ENCODE peak calls at places on chromosome 19, in six cellular contexts. W is cardiac muscle cell; C is CD4-positive, CD25-positive, alpha-beta regulatory T cell; A is neural progenitor cell; Z is heart left ventricle; H is uterus. T is an unnamed sample.

GRCh38 chr19:31132753-31133110 is 216.5 kb downstream of the TSHZ3 start:
- DNase-seq in C (no peak), Z (no peak), A (no peak), W (no peak), H (no peak), T (no peak)

GRCh38 chr19:18156841-18157464 is 4.0 kb downstream of the PIK3R2 start:
- DNase-seq in H (peak; percentile 86), W (peak; percentile 96), Z (peak; percentile 91), A (no peak), C (no peak), T (peak; percentile 87)

GRCh38 chr19:49335784-49336481 is 727 bp downstream of the CD37 start:
- DNase-seq in C (peak; percentile 37), Z (peak; percentile 3), W (no peak), H (no peak), A (no peak), T (no peak)

GRCh38 chr19:19956431-19957075 is 55.8 kb downstream of the ZNF93 start:
- DNase-seq in Z (no peak), W (no peak), C (no peak), H (no peak), A (peak; percentile 87), T (no peak)

GRCh38 chr19:43105496-43105895 is 23.0 kb upstream of the PSG2 start:
- DNase-seq in C (no peak), H (no peak), W (no peak), A (no peak), Z (no peak), T (no peak)

GRCh38 chr19:41903161-41903953 is 20.4 kb downstream of the ARHGEF1 start:
- DNase-seq in H (no peak), C (no peak), W (no peak), Z (no peak), A (no peak), T (no peak)

GRCh38 chr19:33754361-33754760 is 42.3 kb upstream of the KCTD15 start:
- DNase-seq in W (no peak), Z (no peak), A (no peak), C (no peak), H (no peak), T (no peak)

GRCh38 chr19:18478545-18479311 is 40.8 kb upstream of the ISYNA1 start:
- DNase-seq in W (peak; percentile 92), C (no peak), H (peak; percentile 78), Z (peak; percentile 81), A (no peak), T (peak; percentile 94)

GRCh38 chr19:38862321-38863059 is 12.7 kb upstream of the HNRNPL start:
- DNase-seq in A (peak; percentile 1), C (no peak), W (peak; percentile 47), Z (peak; percentile 58), H (peak; percentile 72), T (no peak)

GRCh38 chr19:246551-246950 is 44.7 kb downstream of the PLPP2 start:
- DNase-seq in Z (no peak), A (no peak), W (no peak), C (no peak), H (no peak), T (no peak)

GRCh38 chr19:6773323-6773931 is 919 bp downstream of the VAV1 start:
- DNase-seq in Z (no peak), C (peak; percentile 39), W (no peak), H (no peak), A (no peak), T (no peak)

GRCh38 chr19:39078436-39079200 is 5.5 kb upstream of the ACP7 start:
- DNase-seq in Z (no peak), H (no peak), W (peak; percentile 91), A (no peak), C (no peak), T (no peak)

GRCh38 chr19:39254539-39255345 is 6.1 kb upstream of the IFNL4 start:
- DNase-seq in H (no peak), C (no peak), A (no peak), Z (no peak), W (no peak), T (no peak)

GRCh38 chr19:11482384-11483050 is 1.7 kb upstream of the ELAVL3 start:
- DNase-seq in Z (peak; percentile 85), C (peak; percentile 85), H (peak; percentile 76), A (peak; percentile 91), W (peak; percentile 92), T (peak; percentile 87)

GRCh38 chr19:42279902-42280760 is 11.1 kb downstream of the CIC start:
- DNase-seq in Z (peak; percentile 94), W (peak; percentile 94), H (peak; percentile 94), A (peak; percentile 94), C (peak; percentile 87), T (peak; percentile 96)

GRCh38 chr19:35345671-35346111 is 2.0 kb upstream of the FFAR1 start:
- DNase-seq in H (no peak), C (no peak), W (no peak), A (no peak), Z (no peak), T (peak; percentile 31)

GRCh38 chr19:33437351-33438015 is 64.0 kb downstream of the CEBPG start:
- DNase-seq in H (no peak), C (no peak), Z (no peak), W (no peak), A (no peak), T (no peak)

GRCh38 chr19:5250127-5250659 is 90.4 kb downstream of the PTPRS start:
- DNase-seq in Z (peak; percentile 73), W (no peak), A (no peak), C (no peak), H (peak; percentile 27), T (no peak)

GRCh38 chr19:35100588-35101533 is 14.8 kb upstream of the FXYD3 start:
- DNase-seq in H (no peak), W (no peak), Z (no peak), A (no peak), C (no peak), T (no peak)

GRCh38 chr19:3075605-3076431 is 13.5 kb upstream of the TLE5 start:
- DNase-seq in C (peak; percentile 73), W (peak; percentile 43), Z (peak; percentile 52), A (peak; percentile 74), H (peak; percentile 65), T (no peak)

GRCh38 chr19:49335071-49335783 is at the start of gene CD37:
- DNase-seq in A (no peak), W (no peak), C (peak; percentile 64), H (no peak), Z (peak; percentile 28), T (no peak)

DNA sequence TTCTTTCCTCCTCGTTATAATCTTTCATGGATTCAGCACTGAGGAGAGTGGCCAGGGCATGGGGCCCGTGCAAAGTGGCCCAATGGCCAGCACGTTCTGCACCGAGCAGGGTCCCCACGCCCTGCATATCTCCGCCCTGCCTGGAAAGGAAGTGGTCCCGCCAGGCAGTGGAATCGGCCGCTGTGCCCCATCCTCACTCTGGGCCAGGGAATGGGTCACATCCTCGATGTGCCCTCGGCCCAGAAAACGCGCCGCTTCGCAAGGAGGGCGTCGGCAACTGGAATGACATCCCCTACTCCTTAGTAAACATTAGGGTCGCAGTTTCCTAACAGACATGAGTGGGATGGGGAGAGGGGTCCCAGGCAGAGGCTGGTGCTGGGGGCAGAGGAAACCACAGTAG is 90.7 kb downstream of the ZNF254 start:
- DNase-seq in W (no peak), Z (no peak), A (no peak), C (no peak), H (no peak), T (no peak)
- H3K27ac ChIP-seq in W (no peak overlapping the region), Z (no peak overlapping the region), A (no peak overlapping the region), C (no peak overlapping the region), H (no peak overlapping the region), T (no peak overlapping the region)

GRCh38 chr19:55406091-55406868 is 1.3 kb downstream of the UBE2S start:
- DNase-seq in H (no peak), Z (no peak), C (no peak), W (no peak), A (no peak), T (no peak)

GRCh38 chr19:55407625-55408319 is at the start of gene UBE2S:
- DNase-seq in H (peak; percentile 98), C (peak; percentile 98), A (peak; percentile 99), W (peak; percentile 100), Z (peak; percentile 99), T (peak; percentile 100)

GRCh38 chr19:55408320-55408836 is 790 bp upstream of the UBE2S start:
- DNase-seq in Z (no peak), A (no peak), C (no peak), W (no peak), H (no peak), T (no peak)

GRCh38 chr19:55406869-55407624 is 541 bp downstream of the UBE2S start:
- DNase-seq in H (no peak), A (peak; percentile 42), C (no peak), Z (no peak), W (peak; percentile 53), T (peak; percentile 77)

GRCh38 chr19:55405638-55406037 is 1.9 kb downstream of the UBE2S start:
- DNase-seq in W (no peak), Z (no peak), H (no peak), A (no peak), C (no peak), T (no peak)
- H3K27ac ChIP-seq in W (no peak overlapping the region), Z (no peak overlapping the region), H (no peak overlapping the region), A (no peak overlapping the region), C (no peak overlapping the region), T (no peak overlapping the region)

DNA sequence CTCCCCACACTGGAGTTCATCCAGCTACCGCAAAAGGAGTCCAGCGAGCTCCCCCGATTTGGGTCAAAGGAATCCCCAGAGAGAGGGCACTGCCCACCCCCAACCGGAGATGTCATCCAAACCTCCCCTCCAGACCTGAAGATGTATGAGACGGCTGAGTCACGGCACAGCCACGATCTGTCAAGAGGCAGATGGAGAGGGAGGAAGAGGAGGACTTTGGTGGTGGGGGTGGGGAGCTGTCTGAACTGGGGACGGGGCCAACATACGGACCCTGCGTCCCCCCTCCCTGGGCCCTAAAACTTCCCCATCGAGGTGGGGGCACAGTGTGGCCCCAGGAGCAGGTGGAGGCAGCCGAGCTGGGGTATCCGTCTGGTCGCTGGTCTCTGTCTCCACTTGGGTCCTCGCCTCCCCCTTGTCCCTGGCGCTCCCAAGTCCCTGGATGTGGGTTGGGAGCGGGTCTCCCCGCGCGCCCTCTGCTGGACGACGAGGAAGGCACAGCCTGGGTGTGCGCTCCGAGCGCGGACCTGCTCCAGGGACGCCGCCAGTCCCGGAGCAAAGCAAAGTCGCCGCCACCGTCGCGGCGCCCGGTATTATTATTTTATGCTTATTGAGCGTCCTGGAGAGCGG is 3.8 kb downstream of the PDE4A start:
- DNase-seq in Z (peak; percentile 83), A (peak; percentile 90), C (peak; percentile 61), H (peak; percentile 78), W (peak; percentile 77), T (no peak)
- H3K27ac ChIP-seq in Z (no peak overlapping the region), A (no peak overlapping the region), C (peak overlapping the region; percentile 65), H (no peak overlapping the region), W (no peak overlapping the region), T (no peak overlapping the region)

GRCh38 chr19:2032296-2032941 is 16.9 kb upstream of the BTBD2 start:
- DNase-seq in H (peak; percentile 89), W (peak; percentile 91), C (no peak), A (peak; percentile 31), Z (peak; percentile 93), T (peak; percentile 98)
- H3K27ac ChIP-seq in H (peak overlapping the region; percentile 90), W (no peak overlapping the region), C (peak overlapping the region; percentile 74), A (no peak overlapping the region), Z (peak overlapping the region; percentile 86), T (peak overlapping the region; percentile 97)